ENCODE peak calls at places on chromosomes 16 and 17, in seven cellular contexts. E is stomach, Q is adrenal gland, R is tibial artery, F is ovary, L is osteocyte, J is activated T-cell treated with anti-CD3 and anti-CD28 coated beads for 4 hours. K is an unnamed sample.

GRCh38 chr17:77141846-77142449 is 1.2 kb downstream of the SEC14L1 start:
- DNase-seq in R (no peak), F (no peak), J (no peak), L (no peak), Q (no peak), E (no peak), K (no peak)

GRCh38 chr17:72974605-72975232 is 117.8 kb downstream of the SLC39A11 start:
- DNase-seq in L (no peak), R (no peak), E (no peak), J (no peak), Q (no peak), F (no peak), K (no peak)

GRCh38 chr16:67750466-67750865 is 31.4 kb upstream of the GFOD2 start:
- DNase-seq in R (no peak), F (no peak), L (no peak), J (no peak), Q (no peak), E (no peak), K (no peak)

GRCh38 chr16:87086156-87086555 is 231.0 kb downstream of the C16orf95 start:
- DNase-seq in J (no peak), L (no peak), R (no peak), Q (no peak), E (no peak), F (no peak), K (no peak)

GRCh38 chr17:17685775-17686291 is 4.6 kb downstream of the RAI1 start:
- DNase-seq in R (no peak), Q (peak), J (no peak), L (no peak), E (peak), F (peak), K (no peak)

GRCh38 chr17:73633736-73634135 is 10.5 kb downstream of the SDK2 start:
- DNase-seq in R (no peak), J (no peak), L (no peak), F (peak), E (no peak), Q (no peak), K (no peak)

GRCh38 chr16:53465606-53466290 is 31.5 kb downstream of the RBL2 start:
- DNase-seq in R (no peak), F (no peak), L (no peak), Q (peak), J (no peak), E (no peak), K (no peak)

GRCh38 chr17:2283302-2283701 is 20.3 kb downstream of the SMG6 start:
- DNase-seq in L (no peak), J (no peak), Q (no peak), E (no peak), R (no peak), F (no peak), K (no peak)

GRCh38 chr16:4660454-4661007 is 32.8 kb upstream of the NUDT16L1 start:
- DNase-seq in L (no peak), R (no peak), E (peak), J (peak), Q (no peak), F (peak), K (peak)

GRCh38 chr16:3171181-3171854 is 16.7 kb upstream of the OR1F1 start:
- DNase-seq in L (no peak), E (no peak), Q (no peak), J (peak), F (no peak), R (no peak), K (no peak)

GRCh38 chr16:84643180-84643583 is 5.1 kb upstream of the KLHL36 start:
- DNase-seq in F (peak), Q (peak), J (no peak), R (peak), L (no peak), E (peak), K (no peak)

GRCh38 chr17:40615295-40615988 is 32.2 kb downstream of the SMARCE1 start:
- DNase-seq in J (no peak), L (peak), F (peak), E (peak), R (no peak), Q (no peak), K (no peak)

GRCh38 chr16:79754081-79754872 is 153.7 kb upstream of the MAF start:
- DNase-seq in L (no peak), J (no peak), R (no peak), E (no peak), Q (no peak), F (no peak), K (no peak)

GRCh38 chr17:29143894-29144293 is 36.3 kb downstream of the MYO18A start:
- DNase-seq in Q (no peak), R (no peak), E (no peak), J (no peak), F (no peak), L (no peak), K (no peak)

GRCh38 chr16:88715312-88716190 is 9.2 kb downstream of the CTU2 start:
- DNase-seq in J (no peak), R (no peak), F (peak), L (no peak), Q (no peak), E (no peak), K (no peak)

GRCh38 chr16:74752756-74753155 is 21.9 kb downstream of the FA2H start:
- DNase-seq in R (no peak), F (no peak), Q (no peak), L (peak), E (no peak), J (no peak), K (no peak)

GRCh38 chr17:64741924-64742670 is 80.0 kb upstream of the SMURF2 start:
- DNase-seq in F (no peak), E (no peak), L (no peak), Q (peak), R (peak), J (no peak), K (no peak)

K was measured in anterior cingulate cortex.